ENCODE peak calls at places on chromosomes 4 and X, in five cellular contexts. D, C, G, U and Y are unnamed samples.

GRCh38 chrX:50941638-50942037 is 31.1 kb downstream of the BMP15 start:
- DNase-seq in D (no peak), U (no peak), G (no peak), C (no peak), Y (no peak)

GRCh38 chr4:112109455-112110425 is 35.5 kb upstream of the FAM241A start:
- DNase-seq in D (no peak), U (no peak), G (no peak), C (no peak), Y (no peak)

GRCh38 chr4:22500128-22500611 is 15.7 kb downstream of the ADGRA3 start:
- DNase-seq in U (no peak), D (no peak), G (no peak), C (no peak), Y (peak)

GRCh38 chr4:10704050-10704810 is 19.7 kb upstream of the CLNK start:
- DNase-seq in D (no peak), U (no peak), G (no peak), C (no peak), Y (no peak)

GRCh38 chr4:139593091-139593564 is 37.1 kb upstream of the SETD7 start:
- DNase-seq in U (no peak), C (no peak), D (peak), G (no peak), Y (no peak)

GRCh38 chr4:93063325-93063724 is 759.6 kb downstream of the GRID2 start:
- DNase-seq in C (no peak), U (no peak), G (no peak), D (no peak), Y (no peak)

GRCh38 chr4:76277667-76278066 is 26.1 kb downstream of the FAM47E start:
- DNase-seq in G (no peak), C (no peak), U (no peak), D (no peak), Y (no peak)

GRCh38 chrX:139113682-139114081 is 402.2 kb upstream of the FGF13 start:
- DNase-seq in D (no peak), U (no peak), G (no peak), C (no peak), Y (no peak)

GRCh38 chrX:24198101-24198500 is 48.6 kb downstream of the ZFX start:
- DNase-seq in U (no peak), D (no peak), G (no peak), C (no peak), Y (no peak)

GRCh38 chr4:30757357-30757756 is 37.2 kb downstream of the PCDH7 start:
- DNase-seq in D (peak), U (no peak), G (no peak), C (no peak), Y (no peak)

GRCh38 chrX:11341274-11342256 is 48.4 kb downstream of the AMELX start:
- DNase-seq in D (peak), U (no peak), C (no peak), G (no peak), Y (no peak)

GRCh38 chr4:11428701-11429571 is at the start of gene HS3ST1:
- DNase-seq in U (no peak), D (peak), G (peak), C (peak), Y (peak)

GRCh38 chrX:38973327-38973726 is 172.1 kb downstream of the MID1IP1 start:
- DNase-seq in U (no peak), C (no peak), G (no peak), D (no peak), Y (no peak)

GRCh38 chr4:184007891-184008290 is 102.8 kb downstream of the STOX2 start:
- DNase-seq in C (no peak), G (no peak), D (no peak), U (no peak), Y (no peak)

GRCh38 chr4:157172011-157172410 is 48.5 kb upstream of the GRIA2 start:
- DNase-seq in G (no peak), U (no peak), D (peak), C (no peak), Y (no peak)

GRCh38 chrX:48897157-48897620 is 379 bp downstream of the TIMM17B start:
- DNase-seq in C (no peak), D (peak), U (no peak), G (peak), Y (peak)

GRCh38 chr4:56348582-56348981 is 38.7 kb downstream of the AASDH start:
- DNase-seq in D (no peak), G (no peak), C (no peak), U (no peak), Y (no peak)

GRCh38 chr4:33386761-33387160 is 2666.6 kb downstream of the PCDH7 start:
- DNase-seq in G (no peak), C (no peak), U (no peak), D (peak), Y (no peak)

GRCh38 chr4:152065545-152065944 is 304.7 kb upstream of the GATB start:
- DNase-seq in D (no peak), C (no peak), U (no peak), G (no peak), Y (no peak)

GRCh38 chr4:25158817-25159216 is 1.4 kb downstream of the SEPSECS start:
- DNase-seq in G (no peak), C (no peak), U (no peak), D (no peak), Y (peak)

GRCh38 chr4:158006973-158007372 is 165.9 kb downstream of the GASK1B start:
- DNase-seq in D (no peak), G (no peak), U (no peak), C (no peak), Y (no peak)

GRCh38 chr4:28287837-28288236 is 1427.2 kb downstream of the STIM2 start:
- DNase-seq in U (no peak), C (no peak), D (peak), G (no peak), Y (no peak)

GRCh38 chr4:7515390-7515902 is 80.7 kb upstream of the PSAPL1 start:
- DNase-seq in U (no peak), D (no peak), G (no peak), C (no peak), Y (no peak)

GRCh38 chr4:6371271-6371670 is 101.1 kb downstream of the PPP2R2C start:
- DNase-seq in D (no peak), G (no peak), U (no peak), C (no peak), Y (no peak)

GRCh38 chr4:112593438-112594133 is 43.1 kb downstream of the ZGRF1 start:
- DNase-seq in U (no peak), D (no peak), C (no peak), G (no peak), Y (no peak)